ENCODE peak calls at places on chromosomes 11 and 22, in five cellular contexts. P is fibroblast of the aortic adventitia; I is effector CD4-positive, alpha-beta T cell; D is progenitor cell of endocrine pancreas; E is stimulated activated CD8-positive, alpha-beta memory T cell treated with anti-CD3 and anti-CD28 coated beads, Interleukin-15, amount 100 ng/mL, for 1 hour. Y is an unnamed sample.

GRCh38 chr11:6205366-6205765 is at the start of gene C11orf42:
- DNase-seq in P (no peak), I (no peak), D (no peak), E (no peak), Y (no peak)

GRCh38 chr11:105706025-105706530 is 96.2 kb downstream of the GRIA4 start:
- DNase-seq in P (no peak), I (no peak), D (no peak), E (no peak), Y (no peak)

GRCh38 chr11:33478111-33478573 is 221.0 kb downstream of the HIPK3 start:
- DNase-seq in P (peak), I (no peak), D (no peak), E (no peak), Y (no peak)

GRCh38 chr11:20609727-20610707 is 10.6 kb downstream of the SLC6A5 start:
- DNase-seq in P (peak), I (peak), D (peak), E (peak), Y (no peak)

GRCh38 chr11:90222152-90222458 is 744 bp downstream of the CHORDC1 start:
- DNase-seq in P (no peak), I (no peak), D (no peak), E (no peak), Y (no peak)

GRCh38 chr22:38831166-38831945 is 12.5 kb downstream of the NPTXR start:
- DNase-seq in P (peak), I (no peak), D (no peak), E (no peak), Y (no peak)

GRCh38 chr22:28600546-28601143 is 79.0 kb downstream of the TTC28 start:
- DNase-seq in P (peak), I (peak), D (no peak), E (no peak), Y (no peak)

GRCh38 chr22:22865311-22866072 is 22.1 kb upstream of the IGLL5 start:
- DNase-seq in P (no peak), I (no peak), D (no peak), E (no peak), Y (peak)

GRCh38 chr11:100031973-100032372 is 655.1 kb upstream of the ARHGAP42 start:
- DNase-seq in P (no peak), I (no peak), D (no peak), E (no peak), Y (no peak)

GRCh38 chr11:72191961-72192381 is at the start of gene FOLR1:
- DNase-seq in P (no peak), I (no peak), D (no peak), E (no peak), Y (no peak)

GRCh38 chr11:59523541-59523940 is 12.2 kb downstream of the OR4D9 start:
- DNase-seq in P (no peak), I (no peak), D (no peak), E (no peak), Y (no peak)

GRCh38 chr11:70112017-70112434 is 33.9 kb downstream of the ANO1 start:
- DNase-seq in P (no peak), I (no peak), D (no peak), E (no peak), Y (no peak)

GRCh38 chr11:120546312-120547205 is 35.0 kb downstream of the GRIK4 start:
- DNase-seq in P (peak), I (no peak), D (no peak), E (no peak), Y (no peak)

GRCh38 chr22:23256986-23257888 is 76.9 kb downstream of the BCR start:
- DNase-seq in P (peak), I (no peak), D (no peak), E (no peak), Y (no peak)

GRCh38 chr11:46357483-46357936 is 10.2 kb downstream of the DGKZ start:
- DNase-seq in P (no peak), I (no peak), D (no peak), E (no peak), Y (no peak)

GRCh38 chr11:71248656-71249055 is 3.7 kb downstream of the SHANK2 start:
- DNase-seq in P (no peak), I (no peak), D (no peak), E (no peak), Y (no peak)

GRCh38 chr11:68890490-68891231 is 13.0 kb downstream of the MRPL21 start:
- DNase-seq in P (peak), I (no peak), D (no peak), E (no peak), Y (no peak)

GRCh38 chr11:23233075-23233474 is 372.8 kb upstream of the CCDC179 start:
- DNase-seq in P (peak), I (no peak), D (no peak), E (no peak), Y (no peak)

GRCh38 chr11:35667257-35667656 is 4.7 kb downstream of the TRIM44 start:
- DNase-seq in P (no peak), I (no peak), D (no peak), E (no peak), Y (no peak)

GRCh38 chr11:76627541-76628082 is 42.9 kb downstream of the LRRC32 start:
- DNase-seq in P (no peak), I (no peak), D (no peak), E (no peak), Y (no peak)

GRCh38 chr11:6357222-6357621 is 33.1 kb upstream of the SMPD1 start:
- DNase-seq in P (peak), I (no peak), D (no peak), E (no peak), Y (no peak)

GRCh38 chr11:62443390-62444201 is 24.8 kb downstream of the SCGB1A1 start:
- DNase-seq in P (peak), I (no peak), D (no peak), E (no peak), Y (no peak)

GRCh38 chr22:37454857-37455686 is 27.8 kb upstream of the ELFN2 start:
- DNase-seq in P (peak), I (no peak), D (no peak), E (no peak), Y (no peak)

GRCh38 chr11:33303541-33303940 is 46.4 kb downstream of the HIPK3 start:
- DNase-seq in P (no peak), I (no peak), D (no peak), E (no peak), Y (no peak)

GRCh38 chr11:115244758-115245157 is 259.5 kb downstream of the CADM1 start:
- DNase-seq in P (no peak), I (no peak), D (no peak), E (no peak), Y (no peak)

GRCh38 chr11:34345991-34346480 is 11.8 kb downstream of the ABTB2 start:
- DNase-seq in P (peak), I (no peak), D (no peak), E (no peak), Y (no peak)

GRCh38 chr11:86699036-86699791 is 26.8 kb upstream of the ME3 start:
- DNase-seq in P (peak), I (no peak), D (no peak), E (no peak), Y (no peak)

GRCh38 chr11:272195-272930 is 5.8 kb upstream of the NLRP6 start:
- DNase-seq in P (no peak), I (no peak), D (no peak), E (no peak), Y (no peak)